ENCODE peak calls at places on chromosome 20, in eight cellular contexts. One of them, this sample, is unnamed.

GRCh38 chr20:21436186-21436585 is 38.9 kb upstream of the NKX2-4 start:
- DNase-seq in right lobe of liver: no peak
- DNase-seq in HFF-Myc: no peak
- DNase-seq in ELF-1: no peak
- DNase-seq in NCI-H345: no peak
- DNase-seq in Panc1: peak
- DNase-seq in NCI-H1092: no peak
- DNase-seq in H54: peak
- DNase-seq in this sample: no peak

GRCh38 chr20:8423482-8423881 is 291.4 kb downstream of the PLCB1 start:
- DNase-seq in Panc1: no peak
- DNase-seq in ELF-1: no peak
- DNase-seq in HFF-Myc: no peak
- DNase-seq in NCI-H1092: no peak
- DNase-seq in H54: no peak
- DNase-seq in NCI-H345: no peak
- DNase-seq in right lobe of liver: no peak
- DNase-seq in this sample: no peak

GRCh38 chr20:52242237-52243230 is 51.0 kb upstream of the ZFP64 start:
- DNase-seq in right lobe of liver: no peak
- DNase-seq in H54: peak
- DNase-seq in ELF-1: no peak
- DNase-seq in HFF-Myc: no peak
- DNase-seq in NCI-H345: peak
- DNase-seq in NCI-H1092: no peak
- DNase-seq in Panc1: peak
- DNase-seq in this sample: peak

GRCh38 chr20:46970937-46971630 is 76.4 kb downstream of the EYA2 start:
- DNase-seq in NCI-H1092: no peak
- DNase-seq in ELF-1: peak
- DNase-seq in H54: peak
- DNase-seq in HFF-Myc: peak
- DNase-seq in Panc1: peak
- DNase-seq in NCI-H345: peak
- DNase-seq in right lobe of liver: no peak
- DNase-seq in this sample: peak

GRCh38 chr20:13857304-13857703 is 72.5 kb downstream of the NDUFAF5 start:
- DNase-seq in H54: no peak
- DNase-seq in HFF-Myc: no peak
- DNase-seq in NCI-H1092: peak
- DNase-seq in NCI-H345: peak
- DNase-seq in ELF-1: no peak
- DNase-seq in right lobe of liver: peak
- DNase-seq in Panc1: no peak
- DNase-seq in this sample: no peak

GRCh38 chr20:63606701-63607100 is 20.2 kb downstream of the GMEB2 start:
- DNase-seq in HFF-Myc: no peak
- DNase-seq in ELF-1: no peak
- DNase-seq in right lobe of liver: no peak
- DNase-seq in NCI-H345: no peak
- DNase-seq in Panc1: no peak
- DNase-seq in NCI-H1092: no peak
- DNase-seq in H54: no peak
- DNase-seq in this sample: no peak

GRCh38 chr20:44271915-44272663 is 25.0 kb downstream of the GDAP1L1 start:
- DNase-seq in ELF-1: peak
- DNase-seq in NCI-H345: peak
- DNase-seq in right lobe of liver: no peak
- DNase-seq in H54: no peak
- DNase-seq in Panc1: no peak
- DNase-seq in NCI-H1092: no peak
- DNase-seq in HFF-Myc: no peak
- DNase-seq in this sample: no peak

GRCh38 chr20:40941023-40941655 is 87.5 kb upstream of the TOP1 start:
- DNase-seq in Panc1: no peak
- DNase-seq in NCI-H1092: no peak
- DNase-seq in HFF-Myc: no peak
- DNase-seq in ELF-1: no peak
- DNase-seq in NCI-H345: no peak
- DNase-seq in H54: no peak
- DNase-seq in right lobe of liver: no peak
- DNase-seq in this sample: no peak

GRCh38 chr20:47370850-47371782 is 14.6 kb upstream of the ZMYND8 start:
- DNase-seq in right lobe of liver: peak
- DNase-seq in H54: peak
- DNase-seq in HFF-Myc: no peak
- DNase-seq in NCI-H1092: no peak
- DNase-seq in ELF-1: peak
- DNase-seq in Panc1: no peak
- DNase-seq in NCI-H345: no peak
- DNase-seq in this sample: no peak

GRCh38 chr20:24992420-24993205 is at the start of gene APMAP:
- DNase-seq in Panc1: no peak
- DNase-seq in NCI-H1092: peak
- DNase-seq in NCI-H345: peak
- DNase-seq in right lobe of liver: peak
- DNase-seq in HFF-Myc: peak
- DNase-seq in ELF-1: peak
- DNase-seq in H54: peak
- DNase-seq in this sample: peak

GRCh38 chr20:59828478-59829414 is 104.7 kb downstream of the SYCP2 start:
- DNase-seq in NCI-H345: no peak
- DNase-seq in ELF-1: no peak
- DNase-seq in Panc1: no peak
- DNase-seq in HFF-Myc: no peak
- DNase-seq in NCI-H1092: no peak
- DNase-seq in right lobe of liver: no peak
- DNase-seq in H54: no peak
- DNase-seq in this sample: no peak

GRCh38 chr20:59064214-59064722 is 21.7 kb upstream of the PRELID3B start:
- DNase-seq in H54: no peak
- DNase-seq in right lobe of liver: no peak
- DNase-seq in NCI-H1092: no peak
- DNase-seq in Panc1: no peak
- DNase-seq in ELF-1: no peak
- DNase-seq in NCI-H345: peak
- DNase-seq in HFF-Myc: no peak
- DNase-seq in this sample: peak

GRCh38 chr20:19609642-19610223 is 148.3 kb upstream of the RIN2 start:
- DNase-seq in ELF-1: no peak
- DNase-seq in NCI-H1092: no peak
- DNase-seq in H54: no peak
- DNase-seq in HFF-Myc: no peak
- DNase-seq in NCI-H345: no peak
- DNase-seq in right lobe of liver: no peak
- DNase-seq in Panc1: no peak
- DNase-seq in this sample: no peak

GRCh38 chr20:59134182-59134581 is 29.4 kb upstream of the ZNF831 start:
- DNase-seq in right lobe of liver: no peak
- DNase-seq in NCI-H1092: no peak
- DNase-seq in ELF-1: no peak
- DNase-seq in HFF-Myc: no peak
- DNase-seq in NCI-H345: no peak
- DNase-seq in Panc1: no peak
- DNase-seq in H54: no peak
- DNase-seq in this sample: no peak